ENCODE peak calls at places on chromosomes 2 and 18, in eight cellular contexts. One of them, this sample, is unnamed. For H3K36me3, the result is how much of the 10 kb centered on the place peaks cover.

GRCh38 chr2:49360051-49360767 is 205.9 kb upstream of the FSHR start:
- DNase-seq in adrenal gland: no peak
- DNase-seq in mammary epithelial cell: no peak
- DNase-seq in brain microvascular endothelial cell: no peak
- DNase-seq in CD4-positive, CD25-positive, alpha-beta regulatory T cell: no peak
- DNase-seq in astrocyte: no peak
- DNase-seq in bronchial epithelial cell: no peak
- DNase-seq in CD4-positive, alpha-beta memory T cell: no peak
- DNase-seq in this sample: no peak

GRCh38 chr18:67318651-67319050 is 197.9 kb downstream of the DSEL start:
- DNase-seq in adrenal gland: no peak
- DNase-seq in mammary epithelial cell: no peak
- DNase-seq in brain microvascular endothelial cell: peak
- DNase-seq in CD4-positive, CD25-positive, alpha-beta regulatory T cell: no peak
- DNase-seq in astrocyte: peak
- DNase-seq in bronchial epithelial cell: no peak
- DNase-seq in CD4-positive, alpha-beta memory T cell: no peak
- DNase-seq in this sample: no peak

GRCh38 chr18:62632788-62633455 is 82.4 kb upstream of the PHLPP1 start:
- DNase-seq in adrenal gland: no peak
- DNase-seq in mammary epithelial cell: no peak
- DNase-seq in brain microvascular endothelial cell: no peak
- DNase-seq in CD4-positive, CD25-positive, alpha-beta regulatory T cell: no peak
- DNase-seq in astrocyte: no peak
- DNase-seq in bronchial epithelial cell: no peak
- DNase-seq in CD4-positive, alpha-beta memory T cell: no peak
- DNase-seq in this sample: no peak

GRCh38 chr18:46174317-46175039 is 70.3 kb downstream of the HAUS1 start:
- DNase-seq in adrenal gland: peak
- DNase-seq in mammary epithelial cell: peak
- DNase-seq in brain microvascular endothelial cell: peak
- DNase-seq in CD4-positive, CD25-positive, alpha-beta regulatory T cell: peak
- DNase-seq in astrocyte: peak
- DNase-seq in bronchial epithelial cell: peak
- DNase-seq in CD4-positive, alpha-beta memory T cell: peak
- DNase-seq in this sample: no peak

GRCh38 chr2:152718909-152719645 is 657 bp downstream of the ARL6IP6 start:
- DNase-seq in adrenal gland: peak
- DNase-seq in mammary epithelial cell: peak
- DNase-seq in brain microvascular endothelial cell: peak
- DNase-seq in CD4-positive, CD25-positive, alpha-beta regulatory T cell: peak
- DNase-seq in astrocyte: peak
- DNase-seq in bronchial epithelial cell: peak
- DNase-seq in CD4-positive, alpha-beta memory T cell: no peak
- DNase-seq in this sample: no peak

GRCh38 chr2:199315299-199316179 is 142.2 kb downstream of the SATB2 start:
- DNase-seq in adrenal gland: no peak
- DNase-seq in mammary epithelial cell: peak
- DNase-seq in brain microvascular endothelial cell: peak
- DNase-seq in CD4-positive, CD25-positive, alpha-beta regulatory T cell: peak
- DNase-seq in astrocyte: peak
- DNase-seq in bronchial epithelial cell: peak
- DNase-seq in CD4-positive, alpha-beta memory T cell: no peak
- DNase-seq in this sample: no peak

GRCh38 chr2:143026411-143027054 is 102.7 kb upstream of the ARHGAP15 start:
- DNase-seq in adrenal gland: no peak
- DNase-seq in mammary epithelial cell: no peak
- DNase-seq in brain microvascular endothelial cell: no peak
- DNase-seq in CD4-positive, CD25-positive, alpha-beta regulatory T cell: no peak
- DNase-seq in astrocyte: no peak
- DNase-seq in bronchial epithelial cell: no peak
- DNase-seq in CD4-positive, alpha-beta memory T cell: no peak
- DNase-seq in this sample: no peak

GRCh38 chr2:11710632-11711381 is 35.6 kb upstream of the LPIN1 start:
- DNase-seq in adrenal gland: no peak
- DNase-seq in mammary epithelial cell: no peak
- DNase-seq in brain microvascular endothelial cell: no peak
- DNase-seq in CD4-positive, CD25-positive, alpha-beta regulatory T cell: no peak
- DNase-seq in astrocyte: peak
- DNase-seq in bronchial epithelial cell: no peak
- DNase-seq in CD4-positive, alpha-beta memory T cell: no peak
- DNase-seq in this sample: no peak

GRCh38 chr2:205898744-205899143 is 187.2 kb downstream of the INO80D start:
- DNase-seq in adrenal gland: no peak
- DNase-seq in mammary epithelial cell: no peak
- DNase-seq in brain microvascular endothelial cell: no peak
- DNase-seq in CD4-positive, CD25-positive, alpha-beta regulatory T cell: no peak
- DNase-seq in astrocyte: peak
- DNase-seq in bronchial epithelial cell: no peak
- DNase-seq in CD4-positive, alpha-beta memory T cell: no peak
- DNase-seq in this sample: no peak

GRCh38 chr2:240205348-240205747 is 64.9 kb upstream of the OTOS start:
- DNase-seq in adrenal gland: peak
- DNase-seq in mammary epithelial cell: peak
- DNase-seq in brain microvascular endothelial cell: peak
- DNase-seq in CD4-positive, CD25-positive, alpha-beta regulatory T cell: no peak
- DNase-seq in astrocyte: peak
- DNase-seq in bronchial epithelial cell: peak
- DNase-seq in CD4-positive, alpha-beta memory T cell: no peak
- DNase-seq in this sample: peak

GRCh38 chr2:20231632-20232031 is 6.7 kb upstream of the SDC1 start:
- DNase-seq in adrenal gland: no peak
- DNase-seq in mammary epithelial cell: peak
- DNase-seq in brain microvascular endothelial cell: no peak
- DNase-seq in CD4-positive, CD25-positive, alpha-beta regulatory T cell: no peak
- DNase-seq in astrocyte: peak
- DNase-seq in bronchial epithelial cell: peak
- DNase-seq in CD4-positive, alpha-beta memory T cell: no peak
- DNase-seq in this sample: peak

GRCh38 chr2:149375801-149376349 is 45.5 kb downstream of the LYPD6 start:
- DNase-seq in adrenal gland: no peak
- DNase-seq in mammary epithelial cell: no peak
- DNase-seq in brain microvascular endothelial cell: peak
- DNase-seq in CD4-positive, CD25-positive, alpha-beta regulatory T cell: no peak
- DNase-seq in astrocyte: peak
- DNase-seq in bronchial epithelial cell: no peak
- DNase-seq in CD4-positive, alpha-beta memory T cell: no peak
- DNase-seq in this sample: no peak

GRCh38 chr2:96861074-96861473 is 3.3 kb upstream of the ANKRD39 start:
- DNase-seq in adrenal gland: no peak
- DNase-seq in mammary epithelial cell: no peak
- DNase-seq in brain microvascular endothelial cell: no peak
- DNase-seq in CD4-positive, CD25-positive, alpha-beta regulatory T cell: no peak
- DNase-seq in astrocyte: no peak
- DNase-seq in bronchial epithelial cell: no peak
- DNase-seq in CD4-positive, alpha-beta memory T cell: no peak
- DNase-seq in this sample: no peak

GRCh38 chr2:96865654-96866053 is 4.2 kb downstream of the SEMA4C start:
- DNase-seq in adrenal gland: no peak
- DNase-seq in mammary epithelial cell: no peak
- DNase-seq in brain microvascular endothelial cell: no peak
- DNase-seq in CD4-positive, CD25-positive, alpha-beta regulatory T cell: no peak
- DNase-seq in astrocyte: no peak
- DNase-seq in bronchial epithelial cell: no peak
- DNase-seq in CD4-positive, alpha-beta memory T cell: no peak
- DNase-seq in this sample: no peak

GRCh38 chr2:96866149-96866548 is 3.7 kb downstream of the SEMA4C start:
- DNase-seq in adrenal gland: no peak
- DNase-seq in mammary epithelial cell: no peak
- DNase-seq in brain microvascular endothelial cell: no peak
- DNase-seq in CD4-positive, CD25-positive, alpha-beta regulatory T cell: no peak
- DNase-seq in astrocyte: no peak
- DNase-seq in bronchial epithelial cell: no peak
- DNase-seq in CD4-positive, alpha-beta memory T cell: no peak
- DNase-seq in this sample: no peak

GRCh38 chr2:96864343-96865091 is 5.4 kb downstream of the SEMA4C start:
- DNase-seq in adrenal gland: no peak
- DNase-seq in mammary epithelial cell: no peak
- DNase-seq in brain microvascular endothelial cell: no peak
- DNase-seq in CD4-positive, CD25-positive, alpha-beta regulatory T cell: no peak
- DNase-seq in astrocyte: no peak
- DNase-seq in bronchial epithelial cell: no peak
- DNase-seq in CD4-positive, alpha-beta memory T cell: no peak
- DNase-seq in this sample: no peak

DNA sequence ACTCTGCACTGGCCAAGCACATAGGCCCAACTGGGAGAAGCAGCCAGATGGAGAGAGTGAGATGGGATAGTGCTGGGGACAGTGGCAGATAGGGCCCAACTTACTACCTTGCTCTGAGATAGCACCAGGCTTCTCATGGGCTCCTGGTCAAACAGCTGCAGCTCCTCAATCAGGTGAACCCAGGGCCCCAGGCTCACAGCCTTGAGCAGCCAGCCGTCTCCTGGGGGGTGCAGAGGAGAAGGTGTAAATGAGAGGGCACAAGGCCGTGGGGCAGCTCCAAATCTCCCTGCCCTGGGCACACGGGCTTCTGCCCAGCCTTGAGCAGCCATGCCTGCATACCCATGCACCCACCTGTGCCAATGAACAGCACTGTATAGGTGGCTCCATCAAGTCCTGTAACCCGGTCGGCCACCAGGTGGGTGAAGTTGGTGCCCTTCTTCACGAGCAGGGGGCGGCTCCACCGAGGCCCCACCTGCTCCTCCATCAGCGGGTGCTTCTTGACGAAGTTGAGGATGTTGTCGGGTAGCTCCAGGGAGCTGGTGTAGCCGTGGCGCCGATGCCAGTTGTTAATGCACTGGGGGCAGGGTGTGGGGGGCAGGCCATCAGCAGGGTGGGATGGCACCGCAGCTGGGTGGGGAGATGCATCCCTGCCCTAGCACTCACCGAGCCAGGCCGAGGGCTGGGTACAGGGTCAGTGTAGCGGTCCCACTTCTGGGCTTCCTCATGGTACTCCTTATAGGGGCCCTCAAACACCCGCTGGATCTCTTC is 5.9 kb upstream of the ANKRD39 start:
- DNase-seq in adrenal gland: no peak
- DNase-seq in mammary epithelial cell: no peak
- DNase-seq in brain microvascular endothelial cell: no peak
- DNase-seq in CD4-positive, CD25-positive, alpha-beta regulatory T cell: no peak
- DNase-seq in astrocyte: no peak
- DNase-seq in bronchial epithelial cell: no peak
- DNase-seq in CD4-positive, alpha-beta memory T cell: no peak
- DNase-seq in this sample: no peak
- H3K36me3 ChIP-seq in adrenal gland: half or more
- H3K36me3 ChIP-seq in mammary epithelial cell: under half
- H3K36me3 ChIP-seq in brain microvascular endothelial cell: half or more
- H3K36me3 ChIP-seq in CD4-positive, CD25-positive, alpha-beta regulatory T cell: under half
- H3K36me3 ChIP-seq in astrocyte: under half
- H3K36me3 ChIP-seq in bronchial epithelial cell: under half
- H3K36me3 ChIP-seq in CD4-positive, alpha-beta memory T cell: half or more
- H3K36me3 ChIP-seq in this sample: under half

DNA sequence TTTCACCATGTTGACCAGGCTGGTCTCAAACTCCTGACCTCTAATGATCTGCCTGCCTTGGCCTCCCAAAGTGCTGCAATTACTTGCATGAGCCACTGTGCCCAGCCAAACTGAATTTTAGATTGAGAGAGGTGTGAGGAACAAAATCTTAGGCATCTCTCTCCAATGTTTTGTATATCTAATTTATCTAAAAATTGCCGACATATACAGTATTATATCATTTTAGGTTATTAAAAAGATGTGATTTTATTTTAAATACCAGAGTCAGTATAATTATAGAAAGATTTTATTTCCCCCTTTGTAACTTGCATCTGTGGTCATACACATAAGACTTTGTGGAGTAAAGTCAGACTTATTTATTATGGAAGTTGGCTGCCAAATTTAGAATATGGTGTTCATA is 10.1 kb downstream of the PMS1 start:
- DNase-seq in adrenal gland: no peak
- DNase-seq in mammary epithelial cell: no peak
- DNase-seq in brain microvascular endothelial cell: no peak
- DNase-seq in CD4-positive, CD25-positive, alpha-beta regulatory T cell: no peak
- DNase-seq in astrocyte: no peak
- DNase-seq in bronchial epithelial cell: no peak
- DNase-seq in CD4-positive, alpha-beta memory T cell: no peak
- DNase-seq in this sample: no peak
- H3K36me3 ChIP-seq in adrenal gland: under half
- H3K36me3 ChIP-seq in mammary epithelial cell: under half
- H3K36me3 ChIP-seq in brain microvascular endothelial cell: under half
- H3K36me3 ChIP-seq in CD4-positive, CD25-positive, alpha-beta regulatory T cell: under half
- H3K36me3 ChIP-seq in astrocyte: under half
- H3K36me3 ChIP-seq in bronchial epithelial cell: under half
- H3K36me3 ChIP-seq in CD4-positive, alpha-beta memory T cell: under half
- H3K36me3 ChIP-seq in this sample: under half

GRCh38 chr2:18284331-18284730 is 276.1 kb downstream of the RDH14 start:
- DNase-seq in adrenal gland: no peak
- DNase-seq in mammary epithelial cell: peak
- DNase-seq in brain microvascular endothelial cell: no peak
- DNase-seq in CD4-positive, CD25-positive, alpha-beta regulatory T cell: no peak
- DNase-seq in astrocyte: no peak
- DNase-seq in bronchial epithelial cell: peak
- DNase-seq in CD4-positive, alpha-beta memory T cell: no peak
- DNase-seq in this sample: no peak
- H3K36me3 ChIP-seq in adrenal gland: under half
- H3K36me3 ChIP-seq in mammary epithelial cell: under half
- H3K36me3 ChIP-seq in brain microvascular endothelial cell: under half
- H3K36me3 ChIP-seq in CD4-positive, CD25-positive, alpha-beta regulatory T cell: under half
- H3K36me3 ChIP-seq in astrocyte: under half
- H3K36me3 ChIP-seq in bronchial epithelial cell: under half
- H3K36me3 ChIP-seq in CD4-positive, alpha-beta memory T cell: under half
- H3K36me3 ChIP-seq in this sample: under half

DNA sequence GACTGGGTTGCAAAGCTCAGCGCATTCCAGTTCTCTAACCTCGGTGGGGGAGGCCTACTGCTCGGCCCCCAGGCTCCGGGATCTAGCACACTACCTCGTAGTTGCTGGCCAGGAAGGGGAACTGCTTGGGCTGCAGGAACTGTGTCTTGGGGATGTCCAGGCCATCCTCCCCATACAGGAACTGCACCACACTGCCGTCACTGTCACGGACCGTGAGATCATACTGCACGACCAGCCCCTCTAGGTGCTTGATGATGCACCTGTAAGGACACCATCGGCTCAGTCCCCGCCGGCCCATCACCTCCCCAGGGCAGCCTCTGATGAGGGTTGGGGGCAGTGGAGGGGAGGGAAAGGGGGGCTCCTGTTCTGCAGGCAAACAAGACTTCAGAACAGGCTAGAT is 61.6 kb downstream of the POLR1A start:
- DNase-seq in adrenal gland: no peak
- DNase-seq in mammary epithelial cell: no peak
- DNase-seq in brain microvascular endothelial cell: no peak
- DNase-seq in CD4-positive, CD25-positive, alpha-beta regulatory T cell: no peak
- DNase-seq in astrocyte: no peak
- DNase-seq in bronchial epithelial cell: no peak
- DNase-seq in CD4-positive, alpha-beta memory T cell: no peak
- DNase-seq in this sample: no peak
- H3K36me3 ChIP-seq in adrenal gland: half or more
- H3K36me3 ChIP-seq in mammary epithelial cell: under half
- H3K36me3 ChIP-seq in brain microvascular endothelial cell: half or more
- H3K36me3 ChIP-seq in CD4-positive, CD25-positive, alpha-beta regulatory T cell: half or more
- H3K36me3 ChIP-seq in astrocyte: under half
- H3K36me3 ChIP-seq in bronchial epithelial cell: half or more
- H3K36me3 ChIP-seq in CD4-positive, alpha-beta memory T cell: under half
- H3K36me3 ChIP-seq in this sample: under half

DNA sequence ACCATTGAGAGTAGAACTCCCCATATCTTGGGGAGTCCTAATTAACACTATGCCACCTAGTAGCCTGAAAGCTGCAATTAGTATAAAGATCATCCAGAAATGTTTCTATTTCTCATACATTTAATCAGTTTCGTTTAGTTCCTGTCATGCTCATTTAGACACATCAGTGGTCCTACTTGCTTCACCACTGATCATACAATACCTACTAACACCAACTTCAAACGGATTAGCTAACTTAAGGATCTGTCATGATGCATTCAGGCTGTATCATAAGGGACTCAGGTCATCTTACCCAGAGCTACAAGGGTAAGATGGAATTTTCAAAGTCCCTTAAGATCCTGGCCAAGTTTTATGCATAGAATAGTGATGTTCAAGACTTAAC is 6.8 kb downstream of the SRSF7 start:
- DNase-seq in adrenal gland: no peak
- DNase-seq in mammary epithelial cell: no peak
- DNase-seq in brain microvascular endothelial cell: no peak
- DNase-seq in CD4-positive, CD25-positive, alpha-beta regulatory T cell: no peak
- DNase-seq in astrocyte: no peak
- DNase-seq in bronchial epithelial cell: no peak
- DNase-seq in CD4-positive, alpha-beta memory T cell: no peak
- DNase-seq in this sample: no peak
- H3K36me3 ChIP-seq in adrenal gland: half or more
- H3K36me3 ChIP-seq in mammary epithelial cell: half or more
- H3K36me3 ChIP-seq in brain microvascular endothelial cell: half or more
- H3K36me3 ChIP-seq in CD4-positive, CD25-positive, alpha-beta regulatory T cell: half or more
- H3K36me3 ChIP-seq in astrocyte: half or more
- H3K36me3 ChIP-seq in bronchial epithelial cell: under half
- H3K36me3 ChIP-seq in CD4-positive, alpha-beta memory T cell: half or more
- H3K36me3 ChIP-seq in this sample: under half

This sample was measured in kidney epithelial cell.